ENCODE peak calls at places on chromosomes 13 and 19, in eight cellular contexts. One of them, this sample, is unnamed.

GRCh38 chr13:27427663-27428062 is 3.2 kb downstream of the GTF3A start:
- DNase-seq in T-helper 2 cell: no peak
- DNase-seq in GM12891: no peak
- DNase-seq in fibroblast of the conjunctiva: no peak
- DNase-seq in stimulated activated CD4-positive, alpha-beta T cell treated with anti-CD3 and anti-CD28 coated beads, TNF-alpha, amount 100 ng/mL, for 1 hour: no peak
- DNase-seq in NCI-H1092: no peak
- DNase-seq in CD4-positive, alpha-beta T cell: no peak
- DNase-seq in osteoblast: no peak
- DNase-seq in this sample: no peak

GRCh38 chr19:6138066-6138465 is 2.6 kb downstream of the ACSBG2 start:
- DNase-seq in CD4-positive, alpha-beta T cell: no peak
- DNase-seq in osteoblast: no peak
- DNase-seq in stimulated activated CD4-positive, alpha-beta T cell treated with anti-CD3 and anti-CD28 coated beads, TNF-alpha, amount 100 ng/mL, for 1 hour: no peak
- DNase-seq in GM12891: no peak
- DNase-seq in NCI-H1092: no peak
- DNase-seq in T-helper 2 cell: no peak
- DNase-seq in fibroblast of the conjunctiva: no peak
- DNase-seq in this sample: no peak

GRCh38 chr13:98484289-98485219 is 92.4 kb downstream of the STK24 start:
- DNase-seq in fibroblast of the conjunctiva: peak; percentile 85
- DNase-seq in CD4-positive, alpha-beta T cell: peak; percentile 58
- DNase-seq in stimulated activated CD4-positive, alpha-beta T cell treated with anti-CD3 and anti-CD28 coated beads, TNF-alpha, amount 100 ng/mL, for 1 hour: peak; percentile 60
- DNase-seq in GM12891: no peak
- DNase-seq in T-helper 2 cell: peak; percentile 21
- DNase-seq in osteoblast: peak; percentile 96
- DNase-seq in NCI-H1092: peak; percentile 34
- DNase-seq in this sample: peak; percentile 33

GRCh38 chr13:20354722-20355121 is 122.6 kb upstream of the GJB6 start:
- DNase-seq in T-helper 2 cell: no peak
- DNase-seq in osteoblast: no peak
- DNase-seq in NCI-H1092: no peak
- DNase-seq in fibroblast of the conjunctiva: no peak
- DNase-seq in GM12891: no peak
- DNase-seq in stimulated activated CD4-positive, alpha-beta T cell treated with anti-CD3 and anti-CD28 coated beads, TNF-alpha, amount 100 ng/mL, for 1 hour: no peak
- DNase-seq in CD4-positive, alpha-beta T cell: no peak
- DNase-seq in this sample: no peak

GRCh38 chr19:19866599-19867248 is 1.0 kb downstream of the ZNF253 start:
- DNase-seq in fibroblast of the conjunctiva: no peak
- DNase-seq in NCI-H1092: peak; percentile 3
- DNase-seq in T-helper 2 cell: peak; percentile 18
- DNase-seq in GM12891: peak; percentile 13
- DNase-seq in stimulated activated CD4-positive, alpha-beta T cell treated with anti-CD3 and anti-CD28 coated beads, TNF-alpha, amount 100 ng/mL, for 1 hour: peak; percentile 2
- DNase-seq in osteoblast: peak; percentile 22
- DNase-seq in CD4-positive, alpha-beta T cell: peak; percentile 27
- DNase-seq in this sample: no peak

GRCh38 chr13:40653558-40654318 is 12.7 kb downstream of the FOXO1 start:
- DNase-seq in CD4-positive, alpha-beta T cell: no peak
- DNase-seq in NCI-H1092: no peak
- DNase-seq in stimulated activated CD4-positive, alpha-beta T cell treated with anti-CD3 and anti-CD28 coated beads, TNF-alpha, amount 100 ng/mL, for 1 hour: no peak
- DNase-seq in GM12891: no peak
- DNase-seq in fibroblast of the conjunctiva: no peak
- DNase-seq in T-helper 2 cell: no peak
- DNase-seq in osteoblast: no peak
- DNase-seq in this sample: no peak

GRCh38 chr19:43610493-43610892 is 1.4 kb upstream of the SRRM5 start:
- DNase-seq in CD4-positive, alpha-beta T cell: no peak
- DNase-seq in stimulated activated CD4-positive, alpha-beta T cell treated with anti-CD3 and anti-CD28 coated beads, TNF-alpha, amount 100 ng/mL, for 1 hour: no peak
- DNase-seq in NCI-H1092: no peak
- DNase-seq in fibroblast of the conjunctiva: no peak
- DNase-seq in GM12891: no peak
- DNase-seq in osteoblast: peak; percentile 75
- DNase-seq in T-helper 2 cell: no peak
- DNase-seq in this sample: no peak

GRCh38 chr19:35209646-35210045 is 18.9 kb downstream of the FAM187B start:
- DNase-seq in GM12891: no peak
- DNase-seq in stimulated activated CD4-positive, alpha-beta T cell treated with anti-CD3 and anti-CD28 coated beads, TNF-alpha, amount 100 ng/mL, for 1 hour: no peak
- DNase-seq in fibroblast of the conjunctiva: no peak
- DNase-seq in T-helper 2 cell: no peak
- DNase-seq in NCI-H1092: no peak
- DNase-seq in osteoblast: no peak
- DNase-seq in CD4-positive, alpha-beta T cell: no peak
- DNase-seq in this sample: no peak

GRCh38 chr13:104936304-104936703 is 1599.2 kb downstream of the EFNB2 start:
- DNase-seq in GM12891: no peak
- DNase-seq in CD4-positive, alpha-beta T cell: no peak
- DNase-seq in fibroblast of the conjunctiva: no peak
- DNase-seq in stimulated activated CD4-positive, alpha-beta T cell treated with anti-CD3 and anti-CD28 coated beads, TNF-alpha, amount 100 ng/mL, for 1 hour: no peak
- DNase-seq in NCI-H1092: no peak
- DNase-seq in T-helper 2 cell: no peak
- DNase-seq in osteoblast: no peak
- DNase-seq in this sample: no peak

GRCh38 chr13:65855276-65855675 is 1374.9 kb downstream of the PCDH9 start:
- DNase-seq in T-helper 2 cell: no peak
- DNase-seq in CD4-positive, alpha-beta T cell: no peak
- DNase-seq in osteoblast: no peak
- DNase-seq in stimulated activated CD4-positive, alpha-beta T cell treated with anti-CD3 and anti-CD28 coated beads, TNF-alpha, amount 100 ng/mL, for 1 hour: no peak
- DNase-seq in fibroblast of the conjunctiva: peak; percentile 10
- DNase-seq in GM12891: no peak
- DNase-seq in NCI-H1092: no peak
- DNase-seq in this sample: no peak

GRCh38 chr13:21657538-21657937 is 13.3 kb upstream of the FGF9 start:
- DNase-seq in osteoblast: no peak
- DNase-seq in fibroblast of the conjunctiva: peak; percentile 12
- DNase-seq in stimulated activated CD4-positive, alpha-beta T cell treated with anti-CD3 and anti-CD28 coated beads, TNF-alpha, amount 100 ng/mL, for 1 hour: no peak
- DNase-seq in T-helper 2 cell: no peak
- DNase-seq in NCI-H1092: no peak
- DNase-seq in CD4-positive, alpha-beta T cell: no peak
- DNase-seq in GM12891: no peak
- DNase-seq in this sample: no peak

GRCh38 chr19:16920816-16921529 is 32.2 kb downstream of the F2RL3 start:
- DNase-seq in T-helper 2 cell: no peak
- DNase-seq in NCI-H1092: no peak
- DNase-seq in stimulated activated CD4-positive, alpha-beta T cell treated with anti-CD3 and anti-CD28 coated beads, TNF-alpha, amount 100 ng/mL, for 1 hour: no peak
- DNase-seq in GM12891: no peak
- DNase-seq in CD4-positive, alpha-beta T cell: no peak
- DNase-seq in osteoblast: peak; percentile 88
- DNase-seq in fibroblast of the conjunctiva: peak; percentile 27
- DNase-seq in this sample: no peak

GRCh38 chr19:1364070-1364719 is 19.5 kb upstream of the NDUFS7 start:
- DNase-seq in T-helper 2 cell: no peak
- DNase-seq in NCI-H1092: no peak
- DNase-seq in fibroblast of the conjunctiva: no peak
- DNase-seq in stimulated activated CD4-positive, alpha-beta T cell treated with anti-CD3 and anti-CD28 coated beads, TNF-alpha, amount 100 ng/mL, for 1 hour: no peak
- DNase-seq in GM12891: no peak
- DNase-seq in osteoblast: peak; percentile 67
- DNase-seq in CD4-positive, alpha-beta T cell: no peak
- DNase-seq in this sample: no peak

GRCh38 chr13:28607187-28607955 is 51.6 kb upstream of the POMP start:
- DNase-seq in fibroblast of the conjunctiva: no peak
- DNase-seq in osteoblast: no peak
- DNase-seq in NCI-H1092: no peak
- DNase-seq in T-helper 2 cell: no peak
- DNase-seq in GM12891: no peak
- DNase-seq in CD4-positive, alpha-beta T cell: no peak
- DNase-seq in stimulated activated CD4-positive, alpha-beta T cell treated with anti-CD3 and anti-CD28 coated beads, TNF-alpha, amount 100 ng/mL, for 1 hour: no peak
- DNase-seq in this sample: no peak

GRCh38 chr19:18809149-18809978 is 18.3 kb upstream of the COMP start:
- DNase-seq in T-helper 2 cell: no peak
- DNase-seq in stimulated activated CD4-positive, alpha-beta T cell treated with anti-CD3 and anti-CD28 coated beads, TNF-alpha, amount 100 ng/mL, for 1 hour: no peak
- DNase-seq in osteoblast: peak; percentile 91
- DNase-seq in CD4-positive, alpha-beta T cell: no peak
- DNase-seq in fibroblast of the conjunctiva: peak; percentile 80
- DNase-seq in NCI-H1092: no peak
- DNase-seq in GM12891: no peak
- DNase-seq in this sample: no peak

GRCh38 chr19:46610851-46611770 is 10.0 kb downstream of the CALM3 start:
- DNase-seq in NCI-H1092: no peak
- DNase-seq in osteoblast: peak; percentile 86
- DNase-seq in fibroblast of the conjunctiva: no peak
- DNase-seq in CD4-positive, alpha-beta T cell: no peak
- DNase-seq in GM12891: peak; percentile 27
- DNase-seq in T-helper 2 cell: no peak
- DNase-seq in stimulated activated CD4-positive, alpha-beta T cell treated with anti-CD3 and anti-CD28 coated beads, TNF-alpha, amount 100 ng/mL, for 1 hour: no peak
- DNase-seq in this sample: no peak

This sample was measured in GDM1.